ENCODE peak calls at places on chromosomes 7 and 10, in seven cellular contexts. J is fibroblast of mammary gland, C is colonic mucosa, N is AG04449, S is small intestine, X is DND-41, A is fibroblast of lung. V is an unnamed sample.
A peak's percentile ranks its signal among the peaks of the same experiment; 100 is the strongest.

GRCh38 chr10:5563237-5563961 is 38.6 kb downstream of the CALML3 start:
- DNase-seq in A (no peak), S (no peak), C (no peak), N (no peak), X (no peak), J (no peak), V (no peak)

GRCh38 chr10:5648494-5649457 is 17.6 kb downstream of the ASB13 start:
- DNase-seq in S (no peak), C (no peak), N (no peak), J (no peak), A (no peak), X (no peak), V (no peak)

GRCh38 chr7:148289630-148290029 is 300.9 kb upstream of the C7orf33 start:
- DNase-seq in C (no peak), J (no peak), S (no peak), N (no peak), X (no peak), A (no peak), V (no peak)

GRCh38 chr10:71774916-71775702 is 1.8 kb upstream of the VSIR start:
- DNase-seq in C (no peak), A (no peak), X (no peak), J (no peak), N (no peak), S (no peak), V (no peak)

GRCh38 chr7:41582116-41582515 is 120.8 kb downstream of the INHBA start:
- DNase-seq in J (no peak), C (no peak), X (no peak), N (peak; percentile 44), S (no peak), A (peak; percentile 49), V (no peak)

GRCh38 chr10:62637249-62638061 is 167.1 kb upstream of the ADO start:
- DNase-seq in A (peak; percentile 57), N (no peak), X (peak; percentile 61), C (no peak), S (peak; percentile 54), J (peak; percentile 44), V (peak; percentile 64)

GRCh38 chr7:141073173-141073640 is 657 bp upstream of the TMEM178B start:
- DNase-seq in A (peak; percentile 63), J (peak; percentile 28), C (no peak), X (no peak), N (no peak), S (no peak), V (no peak)

GRCh38 chr10:943334-944033 is 12.0 kb upstream of the LARP4B start:
- DNase-seq in N (no peak), C (no peak), X (no peak), J (no peak), A (no peak), S (no peak), V (no peak)

GRCh38 chr7:91512958-91513357 is 248.7 kb downstream of the FZD1 start:
- DNase-seq in C (no peak), N (no peak), J (peak; percentile 33), S (no peak), X (no peak), A (peak; percentile 51), V (no peak)

GRCh38 chr7:94330474-94331027 is 64.1 kb upstream of the COL1A2 start:
- DNase-seq in N (no peak), S (no peak), J (no peak), C (no peak), X (no peak), A (no peak), V (no peak)

GRCh38 chr10:49280001-49280408 is 19.0 kb upstream of the C10orf71 start:
- DNase-seq in X (no peak), A (peak; percentile 7), N (no peak), C (no peak), S (no peak), J (peak; percentile 83), V (no peak)

GRCh38 chr7:95547356-95547755 is 49.0 kb downstream of the PDK4 start:
- DNase-seq in N (no peak), S (no peak), J (no peak), C (no peak), X (no peak), A (no peak), V (no peak)

GRCh38 chr10:44183667-44184632 is 200.9 kb downstream of the CXCL12 start:
- DNase-seq in X (no peak), N (no peak), C (no peak), J (peak; percentile 77), S (no peak), A (peak; percentile 48), V (no peak)

GRCh38 chr10:122702271-122702670 is 2.6 kb upstream of the C10orf120 start:
- DNase-seq in X (no peak), J (no peak), N (no peak), A (no peak), C (no peak), S (peak; percentile 58), V (no peak)

GRCh38 chr10:132926777-132927650 is 15.4 kb downstream of the CFAP46 start:
- DNase-seq in C (no peak), J (no peak), A (no peak), N (no peak), S (no peak), X (no peak), V (no peak)

GRCh38 chr10:75379817-75380216 is 21.7 kb downstream of the ZNF503 start:
- DNase-seq in X (no peak), N (no peak), J (no peak), C (no peak), A (no peak), S (no peak), V (no peak)

DNA sequence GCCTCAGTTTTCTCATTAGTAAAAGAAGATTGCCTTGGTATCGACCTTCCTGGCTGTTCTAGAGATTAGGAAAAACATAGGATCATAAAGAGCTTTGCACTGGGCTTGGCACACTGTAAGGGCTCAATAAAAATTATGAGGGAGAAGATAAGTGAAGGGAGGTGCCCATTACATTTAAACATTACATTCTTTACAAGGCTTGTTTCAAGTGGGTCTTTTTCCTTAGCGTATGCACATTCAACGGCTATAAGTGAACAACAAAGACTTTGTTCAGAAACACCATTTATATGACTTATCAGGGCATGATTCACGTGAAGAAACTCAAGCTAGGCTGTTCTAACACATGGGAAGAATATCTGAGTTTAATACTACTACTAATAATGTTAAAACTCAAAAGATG is 351.9 kb upstream of the NPVF start:
- DNase-seq in S (peak; percentile 84), N (no peak), C (peak; percentile 35), X (no peak), J (no peak), A (no peak), V (no peak)
- H3K4me3 ChIP-seq in S (no peak overlapping the region), N (no peak overlapping the region), C (no peak overlapping the region), X (no peak overlapping the region), J (no peak overlapping the region), A (no peak overlapping the region), V (no peak overlapping the region)

GRCh38 chr10:30928742-30929141 is 102.9 kb downstream of the ZNF438 start:
- DNase-seq in X (no peak), A (no peak), C (no peak), N (no peak), S (no peak), J (no peak), V (peak; percentile 46)
- H3K4me3 ChIP-seq in X (no peak overlapping the region), A (no peak overlapping the region), C (no peak overlapping the region), N (no peak overlapping the region), S (no peak overlapping the region), J (no peak overlapping the region), V (no peak overlapping the region)

DNA sequence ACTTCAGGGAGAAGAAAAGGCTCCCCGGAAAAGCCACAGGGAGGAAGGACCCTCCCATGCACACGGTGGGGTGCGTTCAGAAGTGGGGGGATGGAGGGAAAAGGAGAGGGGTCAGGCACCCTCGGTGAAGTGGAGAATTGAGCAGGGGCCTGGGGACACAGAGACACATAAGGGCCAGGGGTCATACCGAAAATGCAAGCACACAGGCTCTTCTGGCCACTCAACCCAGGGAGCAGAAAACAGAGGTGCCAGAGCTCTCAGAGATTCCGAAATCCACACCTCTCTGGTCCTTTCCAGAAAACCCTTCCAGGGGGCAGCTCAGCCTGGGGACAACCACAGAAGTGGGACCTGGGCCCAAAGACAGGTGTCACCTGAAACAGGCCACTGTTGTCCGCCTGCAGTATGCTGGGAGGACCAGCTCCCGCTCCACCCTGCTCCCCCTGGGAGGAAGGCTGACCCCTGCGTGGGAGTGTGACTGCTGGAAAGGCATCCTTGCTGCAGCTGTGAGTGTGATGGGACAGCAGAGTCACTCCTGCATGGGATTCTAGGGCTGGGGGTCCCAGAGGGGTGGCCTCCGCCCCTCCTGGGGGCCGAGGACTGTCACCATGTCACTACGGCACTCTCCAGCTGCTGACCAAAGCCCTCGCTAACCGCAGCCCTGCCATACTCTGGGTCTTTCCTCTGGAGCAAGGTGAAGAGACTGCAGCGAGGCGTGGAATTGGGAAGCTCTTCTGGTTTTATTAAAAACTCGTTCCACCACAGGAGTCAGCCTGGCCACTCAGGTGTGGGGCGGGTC is 63.1 kb downstream of the TMEM209 start:
- DNase-seq in J (no peak), A (no peak), S (no peak), X (no peak), C (peak; percentile 30), N (no peak), V (no peak)
- H3K4me3 ChIP-seq in J (peak overlapping the region; percentile 49), A (peak overlapping the region; percentile 44), S (peak overlapping the region; percentile 35), X (no peak overlapping the region), C (peak overlapping the region; percentile 61), N (no peak overlapping the region), V (no peak overlapping the region)

GRCh38 chr7:27173412-27174076 is 576 bp downstream of the HOXA10 start:
- DNase-seq in N (no peak), X (no peak), S (no peak), C (no peak), A (no peak), J (no peak), V (no peak)
- H3K4me3 ChIP-seq in N (peak overlapping the region; percentile 75), X (no peak overlapping the region), S (peak overlapping the region; percentile 47), C (peak overlapping the region; percentile 57), A (no peak overlapping the region), J (peak overlapping the region; percentile 60), V (no peak overlapping the region)